ENCODE peak calls at places on chromosome 3, in five cellular contexts. One of them, this sample, is unnamed.
A peak's percentile ranks its signal among the peaks of the same experiment; 100 is the strongest.

GRCh38 chr3:105722943-105723556 is 145.8 kb downstream of the CBLB start:
- DNase-seq in CD4-positive, alpha-beta memory T cell: no peak
- DNase-seq in OCI-LY7: peak; percentile 80
- DNase-seq in AG04450: no peak
- DNase-seq in body of pancreas: no peak
- DNase-seq in this sample: no peak

GRCh38 chr3:186552408-186553031 is 8.3 kb upstream of the CRYGS start:
- DNase-seq in CD4-positive, alpha-beta memory T cell: no peak
- DNase-seq in OCI-LY7: no peak
- DNase-seq in AG04450: no peak
- DNase-seq in body of pancreas: no peak
- DNase-seq in this sample: no peak

GRCh38 chr3:151709847-151710246 is 23.9 kb upstream of the AADACL2 start:
- DNase-seq in CD4-positive, alpha-beta memory T cell: no peak
- DNase-seq in OCI-LY7: no peak
- DNase-seq in AG04450: no peak
- DNase-seq in body of pancreas: no peak
- DNase-seq in this sample: peak; percentile 3

GRCh38 chr3:187342255-187342654 is 25.9 kb upstream of the RTP4 start:
- DNase-seq in CD4-positive, alpha-beta memory T cell: no peak
- DNase-seq in OCI-LY7: no peak
- DNase-seq in AG04450: no peak
- DNase-seq in body of pancreas: no peak
- DNase-seq in this sample: no peak

GRCh38 chr3:54215521-54215920 is 93.2 kb downstream of the CACNA2D3 start:
- DNase-seq in CD4-positive, alpha-beta memory T cell: no peak
- DNase-seq in OCI-LY7: no peak
- DNase-seq in AG04450: no peak
- DNase-seq in body of pancreas: no peak
- DNase-seq in this sample: no peak

GRCh38 chr3:10855871-10856662 is 40.0 kb downstream of the SLC6A11 start:
- DNase-seq in CD4-positive, alpha-beta memory T cell: no peak
- DNase-seq in OCI-LY7: no peak
- DNase-seq in AG04450: no peak
- DNase-seq in body of pancreas: no peak
- DNase-seq in this sample: no peak

GRCh38 chr3:163878396-163878795 is 1199.9 kb downstream of the SI start:
- DNase-seq in CD4-positive, alpha-beta memory T cell: no peak
- DNase-seq in OCI-LY7: peak; percentile 2
- DNase-seq in AG04450: no peak
- DNase-seq in body of pancreas: no peak
- DNase-seq in this sample: no peak

GRCh38 chr3:179768080-179768479 is 115.2 kb downstream of the USP13 start:
- DNase-seq in CD4-positive, alpha-beta memory T cell: no peak
- DNase-seq in OCI-LY7: no peak
- DNase-seq in AG04450: peak; percentile 32
- DNase-seq in body of pancreas: peak; percentile 51
- DNase-seq in this sample: peak; percentile 70

GRCh38 chr3:192915724-192916123 is 1.9 kb downstream of the MB21D2 start:
- DNase-seq in CD4-positive, alpha-beta memory T cell: no peak
- DNase-seq in OCI-LY7: no peak
- DNase-seq in AG04450: no peak
- DNase-seq in body of pancreas: no peak
- DNase-seq in this sample: no peak

GRCh38 chr3:100706365-100706764 is 2.9 kb upstream of the TFG start:
- DNase-seq in CD4-positive, alpha-beta memory T cell: no peak
- DNase-seq in OCI-LY7: no peak
- DNase-seq in AG04450: no peak
- DNase-seq in body of pancreas: no peak
- DNase-seq in this sample: peak; percentile 59

GRCh38 chr3:15708882-15709677 is 88.7 kb downstream of the ANKRD28 start:
- DNase-seq in CD4-positive, alpha-beta memory T cell: no peak
- DNase-seq in OCI-LY7: no peak
- DNase-seq in AG04450: no peak
- DNase-seq in body of pancreas: no peak
- DNase-seq in this sample: peak; percentile 74

GRCh38 chr3:46609074-46609735 is 3.1 kb upstream of the FAM240A start:
- DNase-seq in CD4-positive, alpha-beta memory T cell: no peak
- DNase-seq in OCI-LY7: no peak
- DNase-seq in AG04450: no peak
- DNase-seq in body of pancreas: no peak
- DNase-seq in this sample: no peak

GRCh38 chr3:21846976-21847375 is 96.0 kb upstream of the ZNF385D start:
- DNase-seq in CD4-positive, alpha-beta memory T cell: no peak
- DNase-seq in OCI-LY7: no peak
- DNase-seq in AG04450: no peak
- DNase-seq in body of pancreas: no peak
- DNase-seq in this sample: no peak

GRCh38 chr3:75180235-75180944 is 483.7 kb upstream of the FRG2C start:
- DNase-seq in CD4-positive, alpha-beta memory T cell: no peak
- DNase-seq in OCI-LY7: no peak
- DNase-seq in AG04450: no peak
- DNase-seq in body of pancreas: no peak
- DNase-seq in this sample: no peak

GRCh38 chr3:49025005-49025792 is 3.3 kb downstream of the NDUFAF3 start:
- DNase-seq in CD4-positive, alpha-beta memory T cell: no peak
- DNase-seq in OCI-LY7: no peak
- DNase-seq in AG04450: no peak
- DNase-seq in body of pancreas: no peak
- DNase-seq in this sample: no peak

GRCh38 chr3:123025642-123026521 is 1.7 kb downstream of the SEMA5B start:
- DNase-seq in CD4-positive, alpha-beta memory T cell: no peak
- DNase-seq in OCI-LY7: no peak
- DNase-seq in AG04450: no peak
- DNase-seq in body of pancreas: peak; percentile 34
- DNase-seq in this sample: no peak

GRCh38 chr3:150469031-150469930 is 61.2 kb downstream of the TSC22D2 start:
- DNase-seq in CD4-positive, alpha-beta memory T cell: no peak
- DNase-seq in OCI-LY7: no peak
- DNase-seq in AG04450: peak; percentile 85
- DNase-seq in body of pancreas: peak; percentile 64
- DNase-seq in this sample: peak; percentile 94

GRCh38 chr3:192831801-192832347 is 85.8 kb downstream of the MB21D2 start:
- DNase-seq in CD4-positive, alpha-beta memory T cell: no peak
- DNase-seq in OCI-LY7: no peak
- DNase-seq in AG04450: no peak
- DNase-seq in body of pancreas: no peak
- DNase-seq in this sample: no peak

GRCh38 chr3:150443331-150443741 is 35.2 kb downstream of the TSC22D2 start:
- DNase-seq in CD4-positive, alpha-beta memory T cell: no peak
- DNase-seq in OCI-LY7: no peak
- DNase-seq in AG04450: no peak
- DNase-seq in body of pancreas: no peak
- DNase-seq in this sample: no peak

GRCh38 chr3:37768107-37768809 is 93.4 kb upstream of the CTDSPL start:
- DNase-seq in CD4-positive, alpha-beta memory T cell: no peak
- DNase-seq in OCI-LY7: no peak
- DNase-seq in AG04450: peak; percentile 6
- DNase-seq in body of pancreas: peak; percentile 88
- DNase-seq in this sample: no peak

GRCh38 chr3:138442433-138442832 is 8.0 kb downstream of the ESYT3 start:
- DNase-seq in CD4-positive, alpha-beta memory T cell: no peak
- DNase-seq in OCI-LY7: no peak
- DNase-seq in AG04450: no peak
- DNase-seq in body of pancreas: no peak
- DNase-seq in this sample: peak; percentile 47

GRCh38 chr3:159923961-159924360 is 64.7 kb upstream of the IL12A start:
- DNase-seq in CD4-positive, alpha-beta memory T cell: no peak
- DNase-seq in OCI-LY7: no peak
- DNase-seq in AG04450: no peak
- DNase-seq in body of pancreas: no peak
- DNase-seq in this sample: no peak

GRCh38 chr3:78161736-78162135 is 1121.8 kb downstream of the ROBO2 start:
- DNase-seq in CD4-positive, alpha-beta memory T cell: no peak
- DNase-seq in OCI-LY7: no peak
- DNase-seq in AG04450: no peak
- DNase-seq in body of pancreas: no peak
- DNase-seq in this sample: no peak

GRCh38 chr3:123244128-123244527 is 42.4 kb downstream of the SEC22A start:
- DNase-seq in CD4-positive, alpha-beta memory T cell: peak; percentile 17
- DNase-seq in OCI-LY7: peak; percentile 6
- DNase-seq in AG04450: no peak
- DNase-seq in body of pancreas: peak; percentile 37
- DNase-seq in this sample: no peak

GRCh38 chr3:151630938-151631417 is 102.7 kb upstream of the AADACL2 start:
- DNase-seq in CD4-positive, alpha-beta memory T cell: no peak
- DNase-seq in OCI-LY7: no peak
- DNase-seq in AG04450: no peak
- DNase-seq in body of pancreas: no peak
- DNase-seq in this sample: peak; percentile 43

GRCh38 chr3:196355668-196356067 is 17.5 kb upstream of the TM4SF19 start:
- DNase-seq in CD4-positive, alpha-beta memory T cell: no peak
- DNase-seq in OCI-LY7: no peak
- DNase-seq in AG04450: no peak
- DNase-seq in body of pancreas: no peak
- DNase-seq in this sample: no peak

GRCh38 chr3:73031573-73032103 is 29.8 kb upstream of the EBLN2 start:
- DNase-seq in CD4-positive, alpha-beta memory T cell: no peak
- DNase-seq in OCI-LY7: no peak
- DNase-seq in AG04450: no peak
- DNase-seq in body of pancreas: no peak
- DNase-seq in this sample: no peak

GRCh38 chr3:184813357-184813756 is 1.4 kb downstream of the VPS8 start:
- DNase-seq in CD4-positive, alpha-beta memory T cell: no peak
- DNase-seq in OCI-LY7: no peak
- DNase-seq in AG04450: no peak
- DNase-seq in body of pancreas: no peak
- DNase-seq in this sample: no peak

GRCh38 chr3:184811034-184811433 is 932 bp upstream of the VPS8 start:
- DNase-seq in CD4-positive, alpha-beta memory T cell: no peak
- DNase-seq in OCI-LY7: no peak
- DNase-seq in AG04450: no peak
- DNase-seq in body of pancreas: no peak
- DNase-seq in this sample: no peak

GRCh38 chr3:184811999-184812844 is at the start of gene VPS8:
- DNase-seq in CD4-positive, alpha-beta memory T cell: peak; percentile 96
- DNase-seq in OCI-LY7: peak; percentile 97
- DNase-seq in AG04450: peak; percentile 91
- DNase-seq in body of pancreas: peak; percentile 97
- DNase-seq in this sample: peak; percentile 92

GRCh38 chr3:184812845-184813157 is 835 bp downstream of the VPS8 start:
- DNase-seq in CD4-positive, alpha-beta memory T cell: no peak
- DNase-seq in OCI-LY7: no peak
- DNase-seq in AG04450: no peak
- DNase-seq in body of pancreas: no peak
- DNase-seq in this sample: no peak

GRCh38 chr3:184811663-184811998 is 335 bp upstream of the VPS8 start:
- DNase-seq in CD4-positive, alpha-beta memory T cell: no peak
- DNase-seq in OCI-LY7: no peak
- DNase-seq in AG04450: no peak
- DNase-seq in body of pancreas: no peak
- DNase-seq in this sample: no peak
- H3K4me3 ChIP-seq in CD4-positive, alpha-beta memory T cell: no peak overlapping the region
- H3K4me3 ChIP-seq in OCI-LY7: peak overlapping the region; percentile 89
- H3K4me3 ChIP-seq in AG04450: peak overlapping the region; percentile 11
- H3K4me3 ChIP-seq in body of pancreas: no peak overlapping the region
- H3K4me3 ChIP-seq in this sample: peak overlapping the region; percentile 25

DNA sequence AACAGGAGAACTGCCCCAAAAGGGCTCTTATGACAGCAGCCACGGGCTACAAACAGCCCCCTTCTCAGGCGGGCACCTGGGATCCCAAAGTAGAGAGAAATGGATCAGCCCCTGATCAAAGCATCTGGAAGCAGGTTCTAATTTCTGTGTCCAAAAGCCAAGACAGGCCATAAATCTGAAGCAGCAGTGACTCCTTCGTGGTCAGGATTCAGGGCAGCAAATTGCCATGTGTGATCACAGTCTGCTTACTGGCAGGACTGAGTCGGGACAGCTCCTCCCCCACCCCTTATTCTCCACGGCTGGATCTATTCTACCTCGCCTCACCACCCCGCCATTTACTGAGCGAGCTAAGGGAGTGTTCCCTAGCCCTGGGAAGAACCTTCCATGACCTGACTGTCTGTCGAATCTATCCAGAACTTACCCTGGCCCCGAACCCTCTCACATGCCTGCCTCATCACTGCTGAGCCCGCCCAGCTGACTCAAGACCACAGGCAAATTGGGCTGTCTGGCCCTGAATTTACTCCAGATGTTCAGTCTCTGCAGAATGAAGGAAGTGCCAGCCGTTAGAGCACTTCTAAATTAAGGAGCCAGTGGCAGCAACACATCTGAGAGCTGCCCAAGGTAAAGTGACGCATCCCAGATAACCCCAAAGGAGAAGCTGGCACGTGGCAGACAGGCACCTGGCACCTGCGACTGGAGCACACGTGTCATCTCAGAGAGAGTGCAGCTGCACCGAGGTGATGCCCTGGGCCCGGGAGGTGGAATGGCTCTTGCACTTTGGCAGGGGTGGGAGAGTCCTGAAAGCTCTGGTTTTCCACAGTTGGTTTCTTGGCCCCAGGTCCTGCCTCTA is 1.3 kb downstream of the LRRC15 start:
- DNase-seq in CD4-positive, alpha-beta memory T cell: no peak
- DNase-seq in OCI-LY7: peak; percentile 31
- DNase-seq in AG04450: no peak
- DNase-seq in body of pancreas: no peak
- DNase-seq in this sample: peak; percentile 88
- H3K4me3 ChIP-seq in CD4-positive, alpha-beta memory T cell: no peak overlapping the region
- H3K4me3 ChIP-seq in OCI-LY7: no peak overlapping the region
- H3K4me3 ChIP-seq in AG04450: no peak overlapping the region
- H3K4me3 ChIP-seq in body of pancreas: no peak overlapping the region
- H3K4me3 ChIP-seq in this sample: peak overlapping the region; percentile 72

GRCh38 chr3:98531622-98532274 is at the start of gene GPR15:
- DNase-seq in CD4-positive, alpha-beta memory T cell: peak; percentile 58
- DNase-seq in OCI-LY7: peak; percentile 75
- DNase-seq in AG04450: no peak
- DNase-seq in body of pancreas: no peak
- DNase-seq in this sample: no peak
- H3K4me3 ChIP-seq in CD4-positive, alpha-beta memory T cell: no peak within 1 kb of the TSS
- H3K4me3 ChIP-seq in OCI-LY7: peak within 1 kb of the TSS; percentile 73
- H3K4me3 ChIP-seq in AG04450: no peak within 1 kb of the TSS
- H3K4me3 ChIP-seq in body of pancreas: no peak within 1 kb of the TSS
- H3K4me3 ChIP-seq in this sample: no peak within 1 kb of the TSS

GRCh38 chr3:64354956-64355355 is 129.7 kb upstream of the PRICKLE2 start:
- DNase-seq in CD4-positive, alpha-beta memory T cell: no peak
- DNase-seq in OCI-LY7: no peak
- DNase-seq in AG04450: no peak
- DNase-seq in body of pancreas: no peak
- DNase-seq in this sample: no peak
- H3K4me3 ChIP-seq in CD4-positive, alpha-beta memory T cell: no peak overlapping the region
- H3K4me3 ChIP-seq in OCI-LY7: no peak overlapping the region
- H3K4me3 ChIP-seq in AG04450: no peak overlapping the region
- H3K4me3 ChIP-seq in body of pancreas: no peak overlapping the region
- H3K4me3 ChIP-seq in this sample: no peak overlapping the region

GRCh38 chr3:39097716-39098472 is 9.5 kb downstream of the GORASP1 start:
- DNase-seq in CD4-positive, alpha-beta memory T cell: no peak
- DNase-seq in OCI-LY7: no peak
- DNase-seq in AG04450: no peak
- DNase-seq in body of pancreas: no peak
- DNase-seq in this sample: peak; percentile 23
- H3K4me3 ChIP-seq in CD4-positive, alpha-beta memory T cell: no peak overlapping the region
- H3K4me3 ChIP-seq in OCI-LY7: no peak overlapping the region
- H3K4me3 ChIP-seq in AG04450: no peak overlapping the region
- H3K4me3 ChIP-seq in body of pancreas: no peak overlapping the region
- H3K4me3 ChIP-seq in this sample: no peak overlapping the region